ENCODE peak calls at places on chromosomes 16 and 17, in six cellular contexts. I, Y, W, H, Q and B are unnamed samples.

GRCh38 chr17:68382582-68383085 is 74.7 kb downstream of the WIPI1 start:
- DNase-seq in I (no peak), Y (no peak), W (no peak), H (no peak), Q (no peak), B (no peak)

GRCh38 chr16:31093132-31093703 is 1.4 kb downstream of the VKORC1 start:
- DNase-seq in I (no peak), Y (no peak), W (no peak), H (peak; percentile 7), Q (no peak), B (no peak)

GRCh38 chr16:83403751-83404150 is 404.0 kb upstream of the HSBP1 start:
- DNase-seq in I (no peak), Y (no peak), W (no peak), H (no peak), Q (no peak), B (no peak)

GRCh38 chr16:69410285-69410990 is 14.0 kb upstream of the CYB5B start:
- DNase-seq in I (no peak), Y (no peak), W (peak; percentile 95), H (no peak), Q (no peak), B (no peak)

GRCh38 chr16:17277981-17278381 is 192.8 kb downstream of the XYLT1 start:
- DNase-seq in I (peak; percentile 79), Y (no peak), W (no peak), H (no peak), Q (no peak), B (no peak)

GRCh38 chr17:21302711-21303425 is 18.4 kb downstream of the MAP2K3 start:
- DNase-seq in I (peak; percentile 8), Y (peak; percentile 82), W (peak; percentile 2), H (peak; percentile 23), Q (no peak), B (peak; percentile 51)

GRCh38 chr17:21199856-21200255 is 14.1 kb downstream of the TMEM11 start:
- DNase-seq in I (no peak), Y (no peak), W (no peak), H (no peak), Q (no peak), B (no peak)

GRCh38 chr16:75065149-75065807 is 51.3 kb downstream of the LDHD start:
- DNase-seq in I (no peak), Y (no peak), W (no peak), H (no peak), Q (peak; percentile 20), B (peak; percentile 58)

GRCh38 chr17:82237746-82238561 is 9.1 kb downstream of the SLC16A3 start:
- DNase-seq in I (no peak), Y (peak; percentile 79), W (no peak), H (no peak), Q (no peak), B (peak; percentile 51)

GRCh38 chr16:85955566-85955965 is 56.6 kb downstream of the IRF8 start:
- DNase-seq in I (no peak), Y (no peak), W (no peak), H (no peak), Q (no peak), B (no peak)

GRCh38 chr16:81758376-81758775 is 20.7 kb upstream of the PLCG2 start:
- DNase-seq in I (no peak), Y (no peak), W (no peak), H (no peak), Q (no peak), B (no peak)

GRCh38 chr17:33463887-33464286 is 170.8 kb upstream of the ASIC2 start:
- DNase-seq in I (no peak), Y (no peak), W (no peak), H (no peak), Q (no peak), B (no peak)

GRCh38 chr16:23729503-23730424 is 16.7 kb upstream of the ERN2 start:
- DNase-seq in I (peak; percentile 7), Y (no peak), W (no peak), H (no peak), Q (no peak), B (peak; percentile 49)

GRCh38 chr17:2847601-2848255 is 51.5 kb downstream of the RAP1GAP2 start:
- DNase-seq in I (no peak), Y (no peak), W (no peak), H (no peak), Q (no peak), B (no peak)

GRCh38 chr17:82450357-82451106 is at the start of gene CYBC1:
- DNase-seq in I (peak; percentile 94), Y (peak; percentile 98), W (peak; percentile 89), H (peak; percentile 93), Q (peak; percentile 96), B (peak; percentile 95)

GRCh38 chr16:2500937-2501750 is 12.6 kb upstream of the ATP6V0C start:
- DNase-seq in I (peak; percentile 89), Y (peak; percentile 96), W (peak; percentile 84), H (peak; percentile 81), Q (peak; percentile 73), B (peak; percentile 89)

GRCh38 chr16:2499890-2500633 is 13.7 kb upstream of the ATP6V0C start:
- DNase-seq in I (no peak), Y (peak; percentile 70), W (no peak), H (no peak), Q (no peak), B (no peak)

GRCh38 chr16:2499454-2499853 is 14.3 kb upstream of the ATP6V0C start:
- DNase-seq in I (no peak), Y (peak; percentile 63), W (no peak), H (no peak), Q (no peak), B (no peak)

GRCh38 chr16:2500634-2500936 is 13.2 kb upstream of the ATP6V0C start:
- DNase-seq in I (no peak), Y (peak; percentile 72), W (no peak), H (no peak), Q (no peak), B (no peak)

DNA sequence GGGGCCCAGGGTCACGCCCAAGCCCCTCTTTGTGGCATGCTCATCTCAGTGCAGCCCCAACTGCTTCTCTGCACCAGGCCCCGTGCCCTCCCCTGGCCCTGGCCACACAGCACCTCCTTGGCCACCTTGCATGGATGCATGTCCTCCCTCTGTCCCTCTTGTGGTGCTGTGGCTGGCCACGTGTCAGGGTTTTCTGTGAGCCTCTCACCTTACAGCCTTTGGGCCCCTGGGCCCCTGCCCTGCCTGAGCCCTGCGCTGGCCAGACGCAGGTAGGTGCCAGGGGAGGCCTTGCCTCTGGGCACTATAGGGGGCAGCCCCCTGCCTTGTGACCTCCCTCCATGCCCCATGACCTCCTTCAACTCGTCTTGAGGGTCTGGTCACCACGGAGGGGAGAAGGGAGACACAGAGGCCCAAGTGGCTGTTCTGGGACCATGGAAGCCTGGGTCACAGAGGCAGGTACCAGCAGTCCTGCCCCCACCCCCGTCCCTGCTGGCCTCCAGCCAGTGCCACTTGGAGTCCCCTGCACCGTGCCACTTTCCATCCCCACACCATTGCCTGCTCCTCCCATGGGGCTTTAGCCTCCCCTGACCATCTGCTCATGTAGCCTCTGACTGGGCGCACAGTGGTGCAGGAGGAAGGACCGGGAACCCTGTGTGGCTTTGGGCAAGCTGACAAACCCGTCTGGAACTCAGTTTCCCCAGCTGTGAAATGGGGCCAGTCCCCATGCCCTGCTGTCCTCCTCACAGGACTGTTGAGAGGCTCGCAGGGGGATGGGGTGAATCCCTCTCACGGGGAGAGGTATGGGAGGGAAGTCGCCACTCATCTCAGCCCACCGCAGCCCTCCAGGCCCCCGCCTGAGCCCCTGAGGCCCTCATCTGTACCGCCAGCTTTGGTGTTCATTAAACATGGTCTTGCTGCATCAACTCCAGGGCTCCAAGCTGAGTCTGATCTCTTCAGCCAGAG is 11.5 kb upstream of the ATP6V0C start:
- DNase-seq in I (no peak), Y (peak; percentile 64), W (no peak), H (no peak), Q (no peak), B (no peak)
- H3K27ac ChIP-seq in I (peak overlapping the region; percentile 55), Y (peak overlapping the region; percentile 42), W (no peak overlapping the region), H (peak overlapping the region; percentile 64), Q (no peak overlapping the region), B (no peak overlapping the region)

DNA sequence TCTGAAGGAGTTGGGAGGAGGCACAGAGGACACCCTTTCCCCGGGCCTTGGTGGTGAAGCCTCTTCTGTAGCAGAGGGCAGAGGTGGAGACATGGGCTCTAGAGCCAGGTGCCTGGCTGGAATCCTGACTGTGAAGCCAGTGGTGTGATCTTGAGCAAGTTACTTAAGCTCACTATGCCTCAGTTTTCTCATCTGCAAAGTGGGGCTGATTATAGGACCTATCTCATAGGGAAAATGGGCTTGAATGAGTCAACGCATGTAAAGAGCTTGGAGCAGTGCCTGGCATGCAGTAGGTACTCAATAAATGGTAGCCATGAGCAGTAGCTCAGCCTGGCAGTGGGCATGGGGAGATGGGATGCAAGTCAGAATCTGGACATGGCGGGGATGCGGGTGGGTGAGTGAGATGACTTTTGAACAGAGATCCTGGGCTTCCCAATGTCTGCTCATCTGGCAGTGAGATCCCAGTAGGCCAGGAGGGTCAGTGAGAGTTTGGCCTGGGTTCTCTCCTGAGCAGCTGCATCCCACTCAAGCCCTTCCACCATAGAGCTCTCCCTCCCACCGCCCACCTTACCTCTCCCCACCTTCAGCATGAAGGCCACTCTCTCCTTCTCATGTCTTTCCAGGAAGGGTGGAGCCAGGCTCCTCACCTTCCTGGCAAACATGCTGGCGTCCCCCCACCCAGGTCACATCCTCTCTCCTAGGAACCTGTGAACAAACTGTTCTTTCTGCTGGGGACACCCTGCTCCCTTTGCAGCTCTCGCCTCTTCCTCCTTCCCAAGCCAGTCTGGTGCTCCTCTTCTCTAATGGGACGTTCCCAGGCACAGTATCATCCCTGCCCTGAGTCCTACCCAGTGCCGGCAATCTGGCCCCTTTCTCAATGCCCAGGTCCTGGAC is 13.1 kb upstream of the SP2 start:
- DNase-seq in I (no peak), Y (no peak), W (no peak), H (no peak), Q (no peak), B (peak; percentile 24)
- H3K27ac ChIP-seq in I (no peak overlapping the region), Y (peak overlapping the region; percentile 62), W (no peak overlapping the region), H (no peak overlapping the region), Q (no peak overlapping the region), B (peak overlapping the region; percentile 63)

GRCh38 chr17:55116440-55116914 is 147.9 kb downstream of the STXBP4 start:
- DNase-seq in I (no peak), Y (no peak), W (peak; percentile 66), H (no peak), Q (no peak), B (no peak)

GRCh38 chr17:55114283-55114682 is 145.7 kb downstream of the STXBP4 start:
- DNase-seq in I (no peak), Y (no peak), W (no peak), H (no peak), Q (no peak), B (no peak)

GRCh38 chr17:55121268-55121667 is 143.5 kb upstream of the HLF start:
- DNase-seq in I (no peak), Y (no peak), W (no peak), H (no peak), Q (no peak), B (no peak)

GRCh38 chr17:55120651-55121050 is 144.1 kb upstream of the HLF start:
- DNase-seq in I (no peak), Y (no peak), W (no peak), H (no peak), Q (no peak), B (no peak)

GRCh38 chr17:55117063-55117611 is 147.6 kb upstream of the HLF start:
- DNase-seq in I (no peak), Y (no peak), W (peak; percentile 51), H (no peak), Q (no peak), B (no peak)
- H3K27ac ChIP-seq in I (no peak overlapping the region), Y (no peak overlapping the region), W (peak overlapping the region; percentile 38), H (no peak overlapping the region), Q (no peak overlapping the region), B (no peak overlapping the region)

DNA sequence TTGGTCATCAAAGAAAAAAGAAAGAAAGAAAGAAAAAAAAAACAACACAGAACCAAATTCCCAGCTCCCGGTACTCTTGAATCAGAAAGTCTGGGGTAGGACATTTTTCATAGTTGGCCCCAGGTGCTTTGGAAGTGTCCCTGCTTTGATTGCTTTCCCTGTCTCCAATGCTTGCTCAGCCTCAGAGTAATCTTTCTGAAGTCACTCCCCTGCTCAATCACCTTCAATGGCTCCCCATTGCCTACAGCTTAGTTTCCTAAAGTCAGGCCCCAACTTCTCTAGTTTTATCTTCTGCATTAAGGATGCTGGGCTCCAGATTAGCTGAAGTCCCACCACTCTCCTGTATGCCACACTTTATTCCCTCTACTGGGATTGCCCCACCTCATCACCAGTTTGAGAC is 17.1 kb downstream of the CNGB1 start:
- DNase-seq in I (no peak), Y (no peak), W (no peak), H (no peak), Q (no peak), B (no peak)
- H3K27ac ChIP-seq in I (no peak overlapping the region), Y (no peak overlapping the region), W (no peak overlapping the region), H (no peak overlapping the region), Q (no peak overlapping the region), B (no peak overlapping the region)